ENCODE peak calls at places on chromosomes 7 and 10, in six cellular contexts. One of them, this sample, is unnamed. For H3K27me3, the result is how much of the 10 kb centered on the place peaks cover.

GRCh38 chr7:27132214-27132613 is 1.7 kb upstream of the HOXA4 start:
- DNase-seq in brain microvascular endothelial cell: no peak
- DNase-seq in CD8-positive, alpha-beta T cell: no peak
- DNase-seq in CD8-positive, alpha-beta memory T cell: no peak
- DNase-seq in neuronal stem cell: no peak
- DNase-seq in bronchial epithelial cell: no peak
- DNase-seq in this sample: no peak

GRCh38 chr7:45421096-45421495 is 153.1 kb upstream of the ADCY1 start:
- DNase-seq in brain microvascular endothelial cell: no peak
- DNase-seq in CD8-positive, alpha-beta T cell: no peak
- DNase-seq in neuronal stem cell: no peak
- DNase-seq in bronchial epithelial cell: peak
- DNase-seq in CD8-positive, alpha-beta memory T cell: no peak
- DNase-seq in this sample: no peak

GRCh38 chr7:80150621-80151273 is 16.1 kb downstream of the GNAI1 start:
- DNase-seq in CD8-positive, alpha-beta memory T cell: no peak
- DNase-seq in brain microvascular endothelial cell: peak
- DNase-seq in bronchial epithelial cell: peak
- DNase-seq in CD8-positive, alpha-beta T cell: no peak
- DNase-seq in neuronal stem cell: no peak
- DNase-seq in this sample: no peak

GRCh38 chr10:32905466-32905865 is 52.6 kb downstream of the ITGB1 start:
- DNase-seq in bronchial epithelial cell: no peak
- DNase-seq in CD8-positive, alpha-beta T cell: no peak
- DNase-seq in brain microvascular endothelial cell: no peak
- DNase-seq in neuronal stem cell: no peak
- DNase-seq in CD8-positive, alpha-beta memory T cell: no peak
- DNase-seq in this sample: no peak

GRCh38 chr10:124588736-124589451 is 127.3 kb downstream of the LHPP start:
- DNase-seq in CD8-positive, alpha-beta T cell: no peak
- DNase-seq in bronchial epithelial cell: no peak
- DNase-seq in brain microvascular endothelial cell: no peak
- DNase-seq in neuronal stem cell: no peak
- DNase-seq in CD8-positive, alpha-beta memory T cell: peak
- DNase-seq in this sample: peak

GRCh38 chr10:104045151-104046089 is 40.3 kb downstream of the COL17A1 start:
- DNase-seq in bronchial epithelial cell: no peak
- DNase-seq in neuronal stem cell: peak
- DNase-seq in CD8-positive, alpha-beta T cell: no peak
- DNase-seq in CD8-positive, alpha-beta memory T cell: no peak
- DNase-seq in brain microvascular endothelial cell: peak
- DNase-seq in this sample: no peak

GRCh38 chr7:157616931-157617330 is 280.1 kb downstream of the DNAJB6 start:
- DNase-seq in bronchial epithelial cell: no peak
- DNase-seq in neuronal stem cell: no peak
- DNase-seq in CD8-positive, alpha-beta memory T cell: no peak
- DNase-seq in brain microvascular endothelial cell: no peak
- DNase-seq in CD8-positive, alpha-beta T cell: no peak
- DNase-seq in this sample: no peak

GRCh38 chr10:123847686-123848432 is 43.7 kb downstream of the CPXM2 start:
- DNase-seq in bronchial epithelial cell: peak
- DNase-seq in neuronal stem cell: no peak
- DNase-seq in CD8-positive, alpha-beta T cell: no peak
- DNase-seq in CD8-positive, alpha-beta memory T cell: no peak
- DNase-seq in brain microvascular endothelial cell: no peak
- DNase-seq in this sample: no peak

GRCh38 chr10:24456319-24456718 is 247.4 kb downstream of the KIAA1217 start:
- DNase-seq in CD8-positive, alpha-beta memory T cell: no peak
- DNase-seq in CD8-positive, alpha-beta T cell: no peak
- DNase-seq in brain microvascular endothelial cell: peak
- DNase-seq in neuronal stem cell: no peak
- DNase-seq in bronchial epithelial cell: peak
- DNase-seq in this sample: no peak

GRCh38 chr7:1175597-1175966 is 15.6 kb upstream of the ZFAND2A start:
- DNase-seq in neuronal stem cell: no peak
- DNase-seq in brain microvascular endothelial cell: no peak
- DNase-seq in CD8-positive, alpha-beta T cell: no peak
- DNase-seq in CD8-positive, alpha-beta memory T cell: no peak
- DNase-seq in bronchial epithelial cell: no peak
- DNase-seq in this sample: no peak

GRCh38 chr10:77398558-77398957 is 239.1 kb downstream of the KCNMA1 start:
- DNase-seq in brain microvascular endothelial cell: no peak
- DNase-seq in bronchial epithelial cell: no peak
- DNase-seq in neuronal stem cell: no peak
- DNase-seq in CD8-positive, alpha-beta T cell: no peak
- DNase-seq in CD8-positive, alpha-beta memory T cell: no peak
- DNase-seq in this sample: no peak

GRCh38 chr10:7411671-7412481 is 1.0 kb upstream of the SFMBT2 start:
- DNase-seq in neuronal stem cell: no peak
- DNase-seq in bronchial epithelial cell: no peak
- DNase-seq in CD8-positive, alpha-beta T cell: peak
- DNase-seq in brain microvascular endothelial cell: no peak
- DNase-seq in CD8-positive, alpha-beta memory T cell: peak
- DNase-seq in this sample: no peak
- H3K27me3 ChIP-seq in neuronal stem cell: under half
- H3K27me3 ChIP-seq in bronchial epithelial cell: half or more
- H3K27me3 ChIP-seq in CD8-positive, alpha-beta T cell: under half
- H3K27me3 ChIP-seq in brain microvascular endothelial cell: half or more
- H3K27me3 ChIP-seq in CD8-positive, alpha-beta memory T cell: under half
- H3K27me3 ChIP-seq in this sample: under half

GRCh38 chr7:129788993-129789392 is 163.8 kb downstream of the UBE2H start:
- DNase-seq in CD8-positive, alpha-beta memory T cell: no peak
- DNase-seq in bronchial epithelial cell: no peak
- DNase-seq in neuronal stem cell: no peak
- DNase-seq in CD8-positive, alpha-beta T cell: no peak
- DNase-seq in brain microvascular endothelial cell: no peak
- DNase-seq in this sample: no peak

GRCh38 chr7:129786179-129786514 is 166.6 kb downstream of the UBE2H start:
- DNase-seq in brain microvascular endothelial cell: no peak
- DNase-seq in CD8-positive, alpha-beta T cell: no peak
- DNase-seq in neuronal stem cell: no peak
- DNase-seq in bronchial epithelial cell: no peak
- DNase-seq in CD8-positive, alpha-beta memory T cell: no peak
- DNase-seq in this sample: no peak

GRCh38 chr7:129784783-129785456 is 167.8 kb downstream of the UBE2H start:
- DNase-seq in neuronal stem cell: peak
- DNase-seq in CD8-positive, alpha-beta T cell: no peak
- DNase-seq in brain microvascular endothelial cell: no peak
- DNase-seq in bronchial epithelial cell: no peak
- DNase-seq in CD8-positive, alpha-beta memory T cell: no peak
- DNase-seq in this sample: no peak

GRCh38 chr7:129785457-129786178 is 167.1 kb downstream of the UBE2H start:
- DNase-seq in brain microvascular endothelial cell: no peak
- DNase-seq in CD8-positive, alpha-beta memory T cell: no peak
- DNase-seq in bronchial epithelial cell: no peak
- DNase-seq in neuronal stem cell: peak
- DNase-seq in CD8-positive, alpha-beta T cell: no peak
- DNase-seq in this sample: no peak

DNA sequence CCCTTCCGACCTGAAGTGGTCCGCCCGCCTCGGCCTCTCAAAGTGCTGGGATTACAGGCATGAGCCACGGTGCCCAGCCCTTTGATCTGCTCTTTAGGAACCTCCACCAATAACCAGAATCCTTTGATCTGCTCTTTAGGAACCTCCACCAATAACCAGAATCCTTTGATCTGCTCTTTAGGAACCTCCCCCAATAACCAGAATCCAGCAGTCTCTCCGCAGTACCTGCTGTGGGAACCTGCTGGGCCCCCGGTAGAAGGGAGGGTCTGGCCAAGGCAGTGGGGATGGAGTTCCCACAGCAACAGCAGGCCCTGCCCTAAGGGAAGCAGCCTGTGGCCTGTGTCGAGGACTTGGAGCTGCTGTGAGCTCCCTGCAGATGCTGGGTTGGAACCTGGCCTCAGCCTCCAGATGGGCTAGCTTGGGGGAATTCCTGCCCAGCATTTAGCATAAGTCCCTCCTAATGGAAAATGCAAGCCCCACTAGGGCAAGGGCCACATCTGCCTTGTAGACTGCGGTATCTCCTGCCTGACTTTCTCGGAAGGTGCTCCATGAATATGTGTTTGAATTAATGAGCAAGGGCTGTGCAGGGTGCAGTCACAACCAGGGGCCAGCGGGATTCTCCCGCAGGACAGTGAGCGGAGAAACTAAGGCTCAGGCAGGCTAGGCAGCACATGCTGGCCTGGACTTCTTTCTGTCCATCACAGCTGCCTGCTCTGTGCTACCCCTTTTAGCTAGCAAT is 165.8 kb downstream of the UBE2H start:
- DNase-seq in CD8-positive, alpha-beta T cell: no peak
- DNase-seq in brain microvascular endothelial cell: no peak
- DNase-seq in CD8-positive, alpha-beta memory T cell: no peak
- DNase-seq in neuronal stem cell: no peak
- DNase-seq in bronchial epithelial cell: no peak
- DNase-seq in this sample: no peak
- H3K27me3 ChIP-seq in CD8-positive, alpha-beta T cell: under half
- H3K27me3 ChIP-seq in brain microvascular endothelial cell: half or more
- H3K27me3 ChIP-seq in CD8-positive, alpha-beta memory T cell: under half
- H3K27me3 ChIP-seq in neuronal stem cell: under half
- H3K27me3 ChIP-seq in bronchial epithelial cell: under half
- H3K27me3 ChIP-seq in this sample: half or more

DNA sequence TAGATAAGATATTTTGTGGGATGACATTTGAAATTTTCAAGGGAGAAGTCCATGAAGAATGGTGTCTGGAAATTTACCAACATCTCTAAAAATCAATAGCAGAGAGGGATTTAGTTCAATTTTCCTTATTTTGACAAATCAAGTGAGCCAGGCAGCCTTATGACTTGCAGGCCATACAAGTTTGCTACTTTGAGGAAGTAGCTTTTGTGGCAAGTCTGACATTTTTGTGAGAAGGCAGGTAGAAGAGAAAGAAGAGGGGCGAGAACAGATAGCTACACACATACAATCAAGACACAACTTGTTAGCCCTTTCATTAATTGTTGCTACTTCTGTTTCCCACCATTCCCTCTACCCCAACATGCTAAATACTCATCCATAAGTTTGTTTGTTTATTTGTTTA is 74.5 kb upstream of the OIT3 start:
- DNase-seq in brain microvascular endothelial cell: no peak
- DNase-seq in CD8-positive, alpha-beta memory T cell: no peak
- DNase-seq in bronchial epithelial cell: no peak
- DNase-seq in neuronal stem cell: no peak
- DNase-seq in CD8-positive, alpha-beta T cell: no peak
- DNase-seq in this sample: no peak
- H3K27me3 ChIP-seq in brain microvascular endothelial cell: under half
- H3K27me3 ChIP-seq in CD8-positive, alpha-beta memory T cell: under half
- H3K27me3 ChIP-seq in bronchial epithelial cell: under half
- H3K27me3 ChIP-seq in neuronal stem cell: under half
- H3K27me3 ChIP-seq in CD8-positive, alpha-beta T cell: under half
- H3K27me3 ChIP-seq in this sample: under half

GRCh38 chr10:92688573-92688926 is 1.2 kb upstream of the HHEX start:
- DNase-seq in bronchial epithelial cell: no peak
- DNase-seq in brain microvascular endothelial cell: no peak
- DNase-seq in CD8-positive, alpha-beta memory T cell: no peak
- DNase-seq in CD8-positive, alpha-beta T cell: no peak
- DNase-seq in neuronal stem cell: no peak
- DNase-seq in this sample: no peak

GRCh38 chr10:92691042-92691590 is 1.4 kb downstream of the HHEX start:
- DNase-seq in brain microvascular endothelial cell: no peak
- DNase-seq in bronchial epithelial cell: no peak
- DNase-seq in neuronal stem cell: no peak
- DNase-seq in CD8-positive, alpha-beta T cell: no peak
- DNase-seq in CD8-positive, alpha-beta memory T cell: no peak
- DNase-seq in this sample: no peak

GRCh38 chr10:92690211-92691041 is 671 bp downstream of the HHEX start:
- DNase-seq in CD8-positive, alpha-beta T cell: peak
- DNase-seq in brain microvascular endothelial cell: peak
- DNase-seq in CD8-positive, alpha-beta memory T cell: peak
- DNase-seq in neuronal stem cell: peak
- DNase-seq in bronchial epithelial cell: peak
- DNase-seq in this sample: no peak

GRCh38 chr10:92688927-92689662 is 660 bp upstream of the HHEX start:
- DNase-seq in neuronal stem cell: peak
- DNase-seq in CD8-positive, alpha-beta T cell: no peak
- DNase-seq in bronchial epithelial cell: no peak
- DNase-seq in CD8-positive, alpha-beta memory T cell: no peak
- DNase-seq in brain microvascular endothelial cell: peak
- DNase-seq in this sample: no peak

DNA sequence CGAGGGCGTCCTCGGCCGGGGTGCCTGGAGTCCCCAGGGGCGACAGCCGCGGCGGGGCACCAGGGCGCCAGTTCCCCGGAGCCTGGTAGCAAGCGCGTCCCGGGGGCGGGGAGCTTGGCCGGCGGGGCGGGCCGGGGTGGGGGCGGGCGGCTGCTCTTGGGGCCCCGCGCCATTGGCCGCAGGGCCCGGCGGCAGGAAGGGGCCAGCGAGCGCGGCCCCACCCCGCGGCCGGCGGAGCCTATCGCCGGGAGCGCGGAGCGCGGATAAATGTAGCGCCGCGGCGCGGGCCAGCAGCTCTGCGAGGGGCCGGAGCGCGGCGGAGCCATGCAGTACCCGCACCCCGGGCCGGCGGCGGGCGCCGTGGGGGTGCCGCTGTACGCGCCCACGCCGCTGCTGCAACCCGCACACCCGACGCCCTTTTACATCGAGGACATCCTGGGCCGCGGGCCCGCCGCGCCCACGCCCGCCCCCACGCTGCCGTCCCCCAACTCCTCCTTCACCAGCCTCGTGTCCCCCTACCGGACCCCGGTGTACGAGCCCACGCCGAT is at the start of gene HHEX:
- DNase-seq in CD8-positive, alpha-beta T cell: peak
- DNase-seq in CD8-positive, alpha-beta memory T cell: no peak
- DNase-seq in bronchial epithelial cell: peak
- DNase-seq in neuronal stem cell: peak
- DNase-seq in brain microvascular endothelial cell: no peak
- DNase-seq in this sample: no peak
- H3K27me3 ChIP-seq in CD8-positive, alpha-beta T cell: under half
- H3K27me3 ChIP-seq in CD8-positive, alpha-beta memory T cell: under half
- H3K27me3 ChIP-seq in bronchial epithelial cell: under half
- H3K27me3 ChIP-seq in neuronal stem cell: under half
- H3K27me3 ChIP-seq in brain microvascular endothelial cell: under half
- H3K27me3 ChIP-seq in this sample: under half

DNA sequence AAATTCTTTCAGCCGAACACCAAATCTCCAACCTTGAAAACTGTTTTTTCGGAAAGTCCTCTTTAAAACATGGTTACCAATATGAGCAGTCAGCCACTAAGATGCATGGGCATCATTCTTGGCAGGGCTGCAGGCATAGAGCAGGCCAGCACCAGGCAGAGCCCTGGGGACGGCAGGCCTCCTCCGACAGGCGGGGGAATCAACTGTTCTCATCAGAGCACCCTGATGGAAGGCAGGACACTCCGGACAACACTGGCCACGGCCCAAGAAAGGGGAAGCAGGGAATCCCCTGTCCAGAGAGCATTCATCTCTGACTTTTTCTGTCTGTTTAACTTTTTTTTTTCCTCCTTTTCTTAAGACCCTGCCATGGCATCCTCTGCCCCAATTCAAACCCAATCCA is 1.4 kb upstream of the NOS3 start:
- DNase-seq in CD8-positive, alpha-beta T cell: no peak
- DNase-seq in bronchial epithelial cell: no peak
- DNase-seq in neuronal stem cell: no peak
- DNase-seq in brain microvascular endothelial cell: no peak
- DNase-seq in CD8-positive, alpha-beta memory T cell: no peak
- DNase-seq in this sample: no peak
- H3K27me3 ChIP-seq in CD8-positive, alpha-beta T cell: under half
- H3K27me3 ChIP-seq in bronchial epithelial cell: under half
- H3K27me3 ChIP-seq in neuronal stem cell: under half
- H3K27me3 ChIP-seq in brain microvascular endothelial cell: under half
- H3K27me3 ChIP-seq in CD8-positive, alpha-beta memory T cell: under half
- H3K27me3 ChIP-seq in this sample: under half